ENCODE peak calls at places on chromosomes 11 and 22, in five cellular contexts. T is colonic mucosa, G is A673, L is mammary epithelial cell, Y is ovary. P is an unnamed sample. For H3K4me1 and H3K9me3, the result is how much of the 10 kb centered on the place peaks cover.

GRCh38 chr11:64711944-64712306 is 11.1 kb downstream of the NRXN2 start:
- DNase-seq in G (no peak), T (no peak), L (no peak), Y (no peak), P (no peak)

GRCh38 chr11:96299155-96299883 is 43.7 kb downstream of the MAML2 start:
- DNase-seq in G (no peak), L (no peak), Y (no peak), T (peak), P (no peak)

GRCh38 chr11:91792779-91793262 is 431.8 kb upstream of the FAT3 start:
- DNase-seq in Y (no peak), L (no peak), G (no peak), T (no peak), P (no peak)

GRCh38 chr22:50302041-50302541 is 5.4 kb downstream of the PLXNB2 start:
- DNase-seq in Y (no peak), L (peak), G (no peak), T (peak), P (peak)

GRCh38 chr11:32792111-32792947 is 2.1 kb downstream of the CCDC73 start:
- DNase-seq in Y (no peak), L (no peak), T (no peak), G (no peak), P (no peak)

GRCh38 chr11:14075118-14075601 is 112.6 kb downstream of the SPON1 start:
- DNase-seq in T (no peak), Y (no peak), L (peak), G (no peak), P (no peak)

GRCh38 chr11:130671801-130672700 is 223.6 kb downstream of the ADAMTS15 start:
- DNase-seq in T (peak), Y (no peak), L (peak), G (peak), P (peak)

GRCh38 chr22:40044102-40044869 is 49.5 kb downstream of the FAM83F start:
- DNase-seq in T (peak), Y (peak), L (peak), G (peak), P (peak)

GRCh38 chr11:127270848-127271247 is 270.3 kb upstream of the KIRREL3 start:
- DNase-seq in L (no peak), T (no peak), G (no peak), Y (no peak), P (no peak)

GRCh38 chr22:20240900-20241299 is 27.2 kb downstream of the RTN4R start:
- DNase-seq in Y (no peak), G (no peak), L (no peak), T (no peak), P (no peak)

GRCh38 chr11:10329935-10330334 is 25.1 kb downstream of the ADM start:
- DNase-seq in G (peak), T (no peak), L (peak), Y (no peak), P (no peak)

GRCh38 chr11:102291831-102292230 is 25.5 kb upstream of the BIRC3 start:
- DNase-seq in L (no peak), Y (no peak), G (no peak), T (no peak), P (no peak)
- H3K4me1 ChIP-seq in L (under half), Y (under half), G (under half), T (under half), P (under half)

GRCh38 chr11:119479685-119480275 is 56.8 kb upstream of the THY1 start:
- DNase-seq in Y (no peak), T (no peak), L (peak), G (peak), P (no peak)
- TF ChIP-seq CTCF in Y (no peak), T (no peak), L (peak), G (peak), P (no peak)

DNA sequence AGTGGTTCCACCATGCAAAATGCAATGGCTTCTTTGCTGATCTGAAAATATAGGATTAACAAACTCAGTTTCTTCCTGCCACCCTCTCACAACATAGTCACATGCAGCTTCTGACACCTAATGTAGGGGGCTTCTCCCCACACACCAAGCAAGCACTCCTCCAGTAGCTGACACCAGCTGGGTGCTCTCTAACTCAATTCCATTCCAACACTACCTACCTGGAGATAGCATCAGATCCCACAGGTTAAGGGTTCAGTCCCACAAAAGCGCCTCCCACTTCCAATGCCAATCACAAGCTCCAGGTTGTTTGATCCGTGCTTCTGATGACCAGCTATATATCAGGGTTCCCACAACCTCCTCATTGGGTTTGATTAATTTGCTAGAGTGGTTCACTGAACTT is 31.8 kb upstream of the NNMT start:
- DNase-seq in T (no peak), Y (no peak), G (no peak), L (no peak), P (no peak)
- H3K9me3 ChIP-seq in T (under half), Y (under half), G (under half), L (under half), P (under half)

GRCh38 chr11:121932646-121933185 is 183.3 kb downstream of the BLID start:
- DNase-seq in Y (no peak), T (no peak), G (no peak), L (peak), P (no peak)

GRCh38 chr11:121933694-121934093 is 182.3 kb downstream of the BLID start:
- DNase-seq in L (peak), Y (no peak), T (no peak), G (no peak), P (no peak)

GRCh38 chr11:121936781-121937447 is 179.1 kb downstream of the BLID start:
- DNase-seq in T (no peak), Y (no peak), L (peak), G (no peak), P (no peak)

GRCh38 chr11:121933294-121933693 is 182.7 kb downstream of the BLID start:
- DNase-seq in T (no peak), G (no peak), Y (no peak), L (no peak), P (no peak)

GRCh38 chr11:121936375-121936774 is 179.6 kb downstream of the BLID start:
- DNase-seq in G (no peak), Y (no peak), T (no peak), L (no peak), P (no peak)
- H3K4me1 ChIP-seq in G (under half), Y (under half), T (under half), L (under half), P (under half)

GRCh38 chr22:48554893-48555552 is 1272.7 kb downstream of the BRD1 start:
- DNase-seq in G (peak), Y (no peak), L (no peak), T (no peak), P (no peak)
- TF ChIP-seq CTCF in G (peak), Y (no peak), L (no peak), T (no peak), P (no peak)

DNA sequence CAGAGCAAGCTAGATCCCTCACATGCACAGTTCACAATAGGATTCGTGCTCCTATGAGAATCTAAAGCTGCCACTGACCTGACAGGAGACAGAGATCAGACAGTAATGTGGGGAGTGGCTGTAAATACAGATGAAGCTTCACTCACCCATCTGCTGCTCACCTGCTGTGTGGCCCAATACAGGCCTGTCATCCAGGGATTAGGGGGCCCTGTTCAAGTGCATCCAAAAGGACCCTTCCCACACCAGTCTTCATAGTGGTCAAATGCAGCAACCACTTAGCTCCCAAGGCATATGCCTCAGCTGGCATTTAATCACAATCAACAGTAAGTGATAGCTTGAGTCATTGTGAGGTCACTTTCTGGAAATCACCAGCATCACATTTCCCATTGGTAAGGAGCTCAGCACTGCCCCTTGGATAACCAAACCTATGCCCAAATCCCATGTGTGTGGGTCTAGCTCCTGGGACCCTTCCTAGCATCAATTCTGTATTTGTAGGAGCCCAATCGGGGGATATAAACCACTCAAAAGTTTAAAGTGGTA is 65.6 kb downstream of the OR4C45 start:
- DNase-seq in L (no peak), T (no peak), Y (no peak), G (no peak), P (no peak)
- H3K9me3 ChIP-seq in L (under half), T (under half), Y (under half), G (under half), P (under half)

DNA sequence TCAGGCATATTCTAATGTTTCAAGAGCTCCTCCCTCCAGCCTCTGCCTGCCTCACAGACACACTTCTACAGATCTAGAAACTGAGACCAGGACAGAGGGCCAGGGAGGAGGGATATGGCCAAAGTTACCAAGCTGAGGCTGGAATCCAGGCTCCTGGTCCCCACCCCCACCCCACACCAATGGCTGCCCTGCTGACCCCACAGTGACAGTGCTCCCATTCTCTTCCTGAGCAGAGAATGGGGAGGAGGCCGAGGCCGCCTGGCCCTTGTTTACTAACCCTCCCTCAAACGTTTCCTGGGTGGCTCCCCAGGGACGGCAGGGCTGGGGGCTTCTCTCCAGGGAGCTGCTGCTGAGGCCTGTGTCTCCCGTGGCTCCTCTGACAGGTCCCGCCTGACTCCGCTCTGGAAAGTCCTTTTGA is 2.3 kb downstream of the PLEKHB1 start:
- DNase-seq in L (no peak), T (no peak), G (no peak), Y (no peak), P (no peak)
- H3K4me1 ChIP-seq in L (under half), T (under half), G (under half), Y (under half), P (under half)

P was measured in psoas muscle.